ENCODE peak calls at places on chromosomes 5 and 9, in six cellular contexts. B is GM10248; Z is T-cell; W is activated CD4-positive, alpha-beta T cell treated with anti-CD3 and anti-CD28 coated beads, Interleukin-2, amount 50 U/mL, for 4 hours; J is endothelial cell of umbilical vein; H is astrocyte of the spinal cord. K is an unnamed sample.

GRCh38 chr5:69238760-69239251 is 4.1 kb downstream of the CDK7 start:
- DNase-seq in J (peak), Z (no peak), H (peak), W (no peak), B (no peak), K (no peak)

GRCh38 chr9:129027685-129028191 is 393 bp downstream of the SH3GLB2 start:
- DNase-seq in H (no peak), J (peak), Z (no peak), B (no peak), W (no peak), K (peak)

GRCh38 chr5:160508780-160509361 is 87.2 kb downstream of the PTTG1 start:
- DNase-seq in J (peak), Z (peak), W (peak), H (peak), B (peak), K (peak)

GRCh38 chr5:54234304-54234938 is 76.0 kb downstream of the ARL15 start:
- DNase-seq in B (peak), J (peak), W (no peak), H (peak), Z (no peak), K (peak)

GRCh38 chr9:108093773-108094675 is 604.5 kb upstream of the KLF4 start:
- DNase-seq in J (no peak), H (peak), Z (no peak), W (no peak), B (no peak), K (no peak)

GRCh38 chr5:173853370-173854131 is 34.6 kb upstream of the CPEB4 start:
- DNase-seq in W (no peak), B (no peak), J (no peak), Z (no peak), H (no peak), K (no peak)

GRCh38 chr9:35115680-35116538 is at the start of gene ATOSB:
- DNase-seq in Z (peak), H (peak), B (peak), J (peak), W (peak), K (peak)

GRCh38 chr9:91856419-91856818 is 93.6 kb downstream of the ROR2 start:
- DNase-seq in W (no peak), Z (no peak), B (no peak), H (no peak), J (no peak), K (no peak)

GRCh38 chr5:43075319-43076293 is 35.5 kb upstream of the ANXA2R start:
- DNase-seq in J (peak), H (peak), Z (no peak), B (no peak), W (no peak), K (no peak)

GRCh38 chr5:142104491-142104890 is 4.1 kb upstream of the NDFIP1 start:
- DNase-seq in H (no peak), W (no peak), Z (peak), B (no peak), J (no peak), K (no peak)

GRCh38 chr5:1152156-1152555 is 40.3 kb upstream of the SLC12A7 start:
- DNase-seq in B (no peak), Z (no peak), H (no peak), W (no peak), J (no peak), K (no peak)

GRCh38 chr9:13933268-13933656 is 380.7 kb downstream of the NFIB start:
- DNase-seq in Z (no peak), B (no peak), W (no peak), H (no peak), J (no peak), K (no peak)

GRCh38 chr9:84111726-84112125 is 131.1 kb downstream of the RMI1 start:
- DNase-seq in B (no peak), W (no peak), J (no peak), H (peak), Z (no peak), K (no peak)

GRCh38 chr5:101142102-101142501 is 239.0 kb upstream of the ST8SIA4 start:
- DNase-seq in H (no peak), Z (no peak), J (no peak), W (no peak), B (no peak), K (no peak)

GRCh38 chr5:40401965-40402364 is 277.8 kb upstream of the PTGER4 start:
- DNase-seq in W (peak), Z (no peak), H (no peak), J (no peak), B (no peak), K (no peak)